ENCODE peak calls at places on chromosomes 11 and 22, in nine cellular contexts. E is coronary artery; P is fibroblast of mammary gland; D is AG10803; O is CD8-positive, alpha-beta T cell; S is HFF-Myc; L is astrocyte of the cerebellum; I is Peyer's patch; W is kidney. H is an unnamed sample.

GRCh38 chr11:124891390-124891861 is 6.2 kb downstream of the ROBO4 start:
- DNase-seq in E (peak), P (no peak), D (no peak), O (peak), S (no peak), L (no peak), I (no peak), W (peak), H (no peak)

GRCh38 chr11:76410771-76411423 is 29.8 kb downstream of the GVQW3 start:
- DNase-seq in E (no peak), P (peak), D (no peak), O (no peak), S (no peak), L (no peak), I (no peak), W (peak), H (no peak)

GRCh38 chr22:47245286-47245685 is 482.8 kb downstream of the TBC1D22A start:
- DNase-seq in E (no peak), P (no peak), D (no peak), O (no peak), S (no peak), L (no peak), I (no peak), W (no peak), H (no peak)

GRCh38 chr11:8209208-8209807 is 40.5 kb upstream of the RIC3 start:
- DNase-seq in E (no peak), P (no peak), D (no peak), O (no peak), S (no peak), L (no peak), I (peak), W (no peak), H (no peak)

GRCh38 chr11:75558939-75559843 is 2.9 kb upstream of the SERPINH1 start:
- DNase-seq in E (no peak), P (peak), D (peak), O (no peak), S (no peak), L (peak), I (peak), W (no peak), H (peak)

GRCh38 chr11:2881076-2881973 is 4.2 kb downstream of the CDKN1C start:
- DNase-seq in E (no peak), P (no peak), D (no peak), O (no peak), S (no peak), L (no peak), I (no peak), W (no peak), H (no peak)

GRCh38 chr11:101390539-101390938 is 193.3 kb downstream of the TRPC6 start:
- DNase-seq in E (no peak), P (peak), D (peak), O (no peak), S (no peak), L (no peak), I (no peak), W (no peak), H (peak)

GRCh38 chr22:27105142-27106025 is 448.0 kb downstream of the MIAT start:
- DNase-seq in E (peak), P (peak), D (peak), O (no peak), S (peak), L (peak), I (peak), W (no peak), H (peak)

GRCh38 chr22:49838771-49839717 is 11.4 kb upstream of the BRD1 start:
- DNase-seq in E (no peak), P (no peak), D (no peak), O (peak), S (no peak), L (no peak), I (peak), W (peak), H (no peak)

GRCh38 chr11:55658031-55658573 is 3.9 kb upstream of the OR4C6 start:
- DNase-seq in E (no peak), P (no peak), D (no peak), O (no peak), S (no peak), L (no peak), I (no peak), W (no peak), H (no peak)

GRCh38 chr11:118980191-118980881 is 8.8 kb downstream of the FOXR1 start:
- DNase-seq in E (no peak), P (no peak), D (no peak), O (no peak), S (no peak), L (no peak), I (no peak), W (peak), H (peak)

GRCh38 chr22:39949964-39950737 is 10.0 kb upstream of the TMA7B start:
- DNase-seq in E (no peak), P (no peak), D (no peak), O (no peak), S (no peak), L (no peak), I (no peak), W (no peak), H (no peak)

GRCh38 chr22:42297778-42298177 is 27.3 kb upstream of the TCF20 start:
- DNase-seq in E (no peak), P (no peak), D (no peak), O (no peak), S (no peak), L (no peak), I (no peak), W (no peak), H (no peak)

GRCh38 chr22:42298746-42299145 is 28.3 kb upstream of the TCF20 start:
- DNase-seq in E (no peak), P (no peak), D (no peak), O (no peak), S (no peak), L (no peak), I (no peak), W (no peak), H (no peak)

GRCh38 chr22:42301072-42301741 is 30.8 kb upstream of the TCF20 start:
- DNase-seq in E (no peak), P (no peak), D (no peak), O (no peak), S (no peak), L (no peak), I (no peak), W (no peak), H (no peak)

GRCh38 chr22:42300286-42301071 is 30.0 kb upstream of the TCF20 start:
- DNase-seq in E (no peak), P (no peak), D (no peak), O (peak), S (no peak), L (no peak), I (peak), W (no peak), H (no peak)

DNA sequence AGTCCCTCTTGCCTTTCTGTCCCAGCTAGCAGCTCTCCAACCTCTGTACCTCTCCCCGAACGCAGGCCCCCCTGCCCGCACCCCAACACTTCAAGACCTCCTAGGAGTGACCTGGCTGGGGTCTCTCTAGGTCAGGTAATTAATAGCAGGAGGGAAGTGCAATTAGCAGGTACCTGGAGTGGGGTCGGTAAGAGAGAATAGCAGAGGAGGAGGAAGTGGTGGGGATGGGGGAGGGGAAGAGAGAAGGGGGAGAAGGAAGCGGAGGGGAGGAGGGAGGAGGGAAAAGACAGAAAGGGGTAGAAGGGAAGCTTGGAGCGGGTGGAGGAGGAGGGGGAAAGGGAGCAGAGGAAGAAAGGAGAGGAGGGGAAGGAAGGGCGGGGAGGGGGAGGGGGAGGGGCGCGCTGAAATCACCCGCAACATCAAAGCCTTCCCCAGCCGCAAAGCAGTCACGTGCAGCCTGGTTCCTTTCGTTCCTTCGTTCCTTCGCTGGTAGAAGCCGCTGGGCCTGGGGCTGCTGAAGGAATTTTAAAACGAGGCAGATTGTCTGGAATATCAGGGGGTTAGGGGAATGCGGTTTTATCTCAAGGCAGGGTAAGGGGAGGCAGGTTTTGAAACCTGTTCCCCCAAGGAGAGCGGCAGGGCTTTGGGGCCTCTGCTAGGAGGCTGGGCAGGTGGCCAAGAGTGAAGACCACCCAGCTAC is 29.3 kb upstream of the TCF20 start:
- DNase-seq in E (no peak), P (no peak), D (no peak), O (peak), S (no peak), L (no peak), I (peak), W (no peak), H (no peak)
- H3K4me3 ChIP-seq in E (no peak), P (no peak), D (no peak), O (peak), S (no peak), L (no peak), I (peak), W (no peak), H (no peak)

DNA sequence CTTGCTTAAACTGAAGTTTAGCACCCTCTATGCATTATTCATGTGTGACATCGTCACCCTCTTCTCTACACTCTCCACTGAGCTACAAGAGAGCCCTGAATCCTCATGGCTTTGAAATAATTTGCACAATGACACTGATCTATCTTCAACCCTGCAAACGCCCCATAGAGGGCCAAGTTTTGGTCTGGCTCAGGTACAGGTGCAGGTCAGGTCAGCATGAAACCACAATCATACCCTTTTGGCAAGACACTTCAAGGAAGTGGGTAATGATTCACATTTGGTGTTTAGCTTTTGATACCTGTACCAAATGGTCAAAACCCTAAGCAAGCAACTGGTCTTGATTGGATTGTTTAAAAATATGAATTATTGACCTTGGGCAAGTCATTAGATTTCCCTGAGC is 122.2 kb upstream of the CADM1 start:
- DNase-seq in E (no peak), P (no peak), D (no peak), O (no peak), S (no peak), L (no peak), I (no peak), W (no peak), H (no peak)
- TF ChIP-seq CTCF in E (no peak), P (no peak), D (no peak), O (no peak), S (no peak), L (no peak), I (no peak), W (no peak), H (no peak)

DNA sequence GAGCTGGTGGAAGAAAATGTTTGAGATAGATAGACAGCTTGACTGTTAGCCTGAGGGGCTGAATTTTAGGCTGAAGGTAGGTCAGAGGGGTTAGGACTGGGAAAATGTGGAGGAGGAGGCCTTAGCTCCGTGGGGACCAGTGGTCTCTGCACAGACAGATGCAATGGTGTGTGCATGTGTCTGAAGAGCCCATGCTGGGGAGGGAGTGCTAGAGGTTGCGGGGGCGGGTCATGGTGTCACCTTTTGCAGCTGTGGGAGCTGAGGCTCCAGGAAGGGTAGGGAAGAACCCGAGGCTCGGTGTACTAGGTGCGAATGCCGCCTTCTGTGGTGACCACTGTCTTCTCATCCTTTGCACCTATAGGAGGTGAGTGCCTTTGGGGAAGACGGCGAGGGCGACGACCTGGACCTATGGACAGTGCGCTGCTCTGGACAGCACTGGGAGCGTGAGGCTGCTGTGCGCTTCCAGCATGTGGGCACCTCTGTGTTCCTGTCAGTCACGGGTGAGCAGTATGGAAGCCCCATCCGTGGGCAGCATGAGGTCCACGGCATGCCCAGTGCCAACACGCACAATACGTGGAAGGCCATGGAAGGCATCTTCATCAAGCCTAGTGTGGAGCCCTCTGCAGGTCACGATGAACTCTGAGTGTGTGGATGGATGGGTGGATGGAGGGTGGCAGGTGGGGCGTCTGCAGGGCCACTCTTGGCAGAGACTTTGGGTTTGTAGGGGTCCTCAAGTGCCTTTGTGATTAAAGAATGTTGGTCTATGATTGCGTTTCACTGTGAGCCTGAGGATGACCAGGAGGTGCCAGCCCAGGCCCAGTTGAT is 1.6 kb downstream of the SDF2L1 start:
- DNase-seq in E (no peak), P (no peak), D (no peak), O (no peak), S (no peak), L (no peak), I (no peak), W (no peak), H (no peak)
- H3K4me3 ChIP-seq in E (peak), P (peak), D (no peak), O (peak), S (peak), L (peak), I (no peak), W (no peak), H (peak)

DNA sequence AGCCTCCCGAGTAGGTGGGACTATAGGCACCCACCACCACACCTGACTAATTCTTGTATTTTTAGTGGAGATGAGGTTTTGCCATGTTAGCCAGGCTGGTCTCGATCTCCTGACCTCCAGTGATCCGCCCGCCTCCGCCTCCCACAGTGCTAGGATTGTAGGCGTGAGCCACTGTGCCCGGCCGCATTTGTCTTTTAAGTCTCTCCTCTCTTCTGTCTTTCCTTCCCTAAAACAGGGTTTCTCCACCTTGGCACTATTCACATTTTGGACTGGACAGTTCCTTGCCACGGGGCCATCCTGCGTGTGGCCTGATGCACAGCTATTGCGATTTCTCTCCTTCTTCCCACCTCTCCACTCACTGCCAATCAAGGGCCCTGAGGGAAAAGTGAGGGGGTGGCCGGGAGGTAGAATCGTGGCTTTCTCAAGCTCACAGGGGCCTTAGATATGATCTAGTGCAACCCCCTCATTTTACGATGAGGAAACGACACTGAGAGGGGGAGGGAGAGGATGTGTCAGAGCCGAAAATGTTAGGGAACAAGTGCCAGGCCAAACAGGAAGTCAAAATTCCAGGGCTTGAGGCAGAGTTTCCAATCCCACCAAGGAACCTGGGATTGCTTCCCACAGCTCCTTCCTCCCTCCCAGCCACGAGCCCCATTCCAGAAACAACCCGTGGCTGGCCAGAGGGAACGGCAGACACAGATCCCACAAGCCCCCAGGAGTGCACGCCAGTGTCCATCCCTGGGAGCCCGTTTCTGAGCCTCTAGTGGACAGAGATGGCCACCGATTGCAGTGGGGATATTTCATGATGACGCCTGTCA is 21.2 kb downstream of the SCGB1A1 start:
- DNase-seq in E (peak), P (peak), D (peak), O (no peak), S (no peak), L (no peak), I (no peak), W (no peak), H (peak)
- TF ChIP-seq CTCF in E (no peak), P (peak), D (peak), O (no peak), S (no peak), L (peak), I (no peak), W (no peak), H (peak)